ENCODE peak calls at places on chromosomes 16 and 17, in seven cellular contexts. C is CD8-positive, alpha-beta memory T cell; W is HFF-Myc; R is EL; F is NCI-H1436; U is NCI-H2171; H is anterior cingulate cortex. E is an unnamed sample.

GRCh38 chr17:67613961-67614360 is 103.8 kb upstream of the NOL11 start:
- DNase-seq in C (no peak), W (no peak), R (no peak), F (no peak), U (peak), H (no peak), E (no peak)

GRCh38 chr17:17042851-17043667 is 802 bp downstream of the MPRIP start:
- DNase-seq in C (peak), W (no peak), R (peak), F (no peak), U (no peak), H (no peak), E (no peak)

GRCh38 chr17:37701424-37702020 is 43.3 kb downstream of the HNF1B start:
- DNase-seq in C (peak), W (no peak), R (peak), F (peak), U (no peak), H (no peak), E (no peak)

GRCh38 chr16:66580605-66581209 is 1.4 kb downstream of the CMTM2 start:
- DNase-seq in C (no peak), W (peak), R (peak), F (no peak), U (no peak), H (no peak), E (no peak)

GRCh38 chr17:19461139-19461538 is 50.1 kb downstream of the RNF112 start:
- DNase-seq in C (no peak), W (no peak), R (no peak), F (peak), U (no peak), H (no peak), E (peak)

GRCh38 chr17:71107136-71107535 is 937.8 kb downstream of the KCNJ2 start:
- DNase-seq in C (no peak), W (no peak), R (no peak), F (no peak), U (no peak), H (no peak), E (no peak)

GRCh38 chr16:85824161-85825135 is 25.0 kb downstream of the COX4I1 start:
- DNase-seq in C (no peak), W (no peak), R (no peak), F (no peak), U (no peak), H (no peak), E (no peak)

GRCh38 chr16:561413-561794 is 1.2 kb downstream of the PRR35 start:
- DNase-seq in C (no peak), W (no peak), R (no peak), F (no peak), U (no peak), H (no peak), E (no peak)

GRCh38 chr17:57197672-57198071 is 58.7 kb upstream of the MSI2 start:
- DNase-seq in C (no peak), W (no peak), R (no peak), F (no peak), U (no peak), H (no peak), E (no peak)

GRCh38 chr17:37092041-37092440 is 143.3 kb downstream of the AATF start:
- DNase-seq in C (no peak), W (no peak), R (no peak), F (no peak), U (no peak), H (no peak), E (no peak)

GRCh38 chr16:51556694-51557327 is 405.7 kb upstream of the SALL1 start:
- DNase-seq in C (no peak), W (peak), R (peak), F (no peak), U (no peak), H (no peak), E (no peak)

GRCh38 chr17:77555741-77556291 is 402.7 kb upstream of the TNRC6C start:
- DNase-seq in C (no peak), W (no peak), R (no peak), F (peak), U (peak), H (peak), E (peak)

GRCh38 chr17:67628580-67629013 is 89.1 kb upstream of the NOL11 start:
- DNase-seq in C (no peak), W (no peak), R (no peak), F (no peak), U (no peak), H (peak), E (peak)

GRCh38 chr17:60989439-60989838 is 311.8 kb downstream of the BCAS3 start:
- DNase-seq in C (no peak), W (no peak), R (no peak), F (no peak), U (no peak), H (no peak), E (no peak)

GRCh38 chr17:39939588-39940419 is 12.3 kb downstream of the LRRC3C start:
- DNase-seq in C (peak), W (peak), R (peak), F (no peak), U (peak), H (no peak), E (no peak)

GRCh38 chr17:1762233-1762905 is 509 bp downstream of the SERPINF1 start:
- DNase-seq in C (no peak), W (peak), R (no peak), F (no peak), U (no peak), H (no peak), E (no peak)

GRCh38 chr17:81821603-81822311 is 11.3 kb downstream of the MCRIP1 start:
- DNase-seq in C (no peak), W (no peak), R (peak), F (peak), U (peak), H (peak), E (peak)

GRCh38 chr17:34579979-34580684 is 750 bp downstream of the TMEM132E start:
- DNase-seq in C (no peak), W (no peak), R (peak), F (no peak), U (peak), H (peak), E (peak)

GRCh38 chr17:10735251-10735650 is 5.4 kb upstream of the TMEM220 start:
- DNase-seq in C (no peak), W (no peak), R (no peak), F (no peak), U (no peak), H (no peak), E (no peak)

E was measured in Ammon's horn.